ENCODE peak calls at places on chromosomes 6 and 20, in nine cellular contexts. E is fibroblast of lung; Y is iris pigment epithelial cell; S is progenitor cell of endocrine pancreas; W is HFFc6; I is mucosa of gallbladder; A is Right ventricle myocardium superior; J is CD4-positive, alpha-beta T cell; C is activated CD8-positive, alpha-beta memory T cell treated with anti-CD3 and anti-CD28 coated beads, Interleukin-2, amount 50 U/mL, for 48 hours. P is an unnamed sample.

GRCh38 chr20:61417221-61417941 is 165.3 kb downstream of the CDH4 start:
- DNase-seq in C (no peak), I (no peak), A (no peak), S (no peak), W (no peak), Y (no peak), J (no peak), E (no peak), P (no peak)

GRCh38 chr20:38172344-38172743 is 7.3 kb upstream of the TGM2 start:
- DNase-seq in I (no peak), J (no peak), W (no peak), E (peak), A (no peak), C (no peak), S (no peak), Y (peak), P (no peak)

GRCh38 chr6:26273673-26274595 is 91.1 kb upstream of the BTN3A2 start:
- DNase-seq in J (no peak), C (no peak), S (no peak), A (no peak), E (no peak), I (no peak), Y (peak), W (no peak), P (no peak)

GRCh38 chr6:159913375-159913774 is 22.6 kb downstream of the MAS1 start:
- DNase-seq in E (no peak), J (no peak), I (no peak), Y (no peak), W (no peak), A (no peak), S (no peak), C (no peak), P (no peak)

GRCh38 chr6:44146685-44147084 is 11.9 kb upstream of the CAPN11 start:
- DNase-seq in C (no peak), S (no peak), E (no peak), Y (no peak), W (no peak), I (no peak), A (no peak), J (no peak), P (no peak)

GRCh38 chr6:373031-373430 is 18.5 kb upstream of the IRF4 start:
- DNase-seq in I (no peak), J (no peak), W (no peak), S (no peak), Y (no peak), C (no peak), A (peak), E (no peak), P (no peak)

GRCh38 chr6:138454976-138455706 is 44.2 kb downstream of the NHSL1 start:
- DNase-seq in W (no peak), E (peak), I (peak), J (peak), A (peak), Y (peak), C (no peak), S (no peak), P (no peak)

GRCh38 chr6:41572613-41573012 is 26.4 kb downstream of the FOXP4 start:
- DNase-seq in I (no peak), S (no peak), C (no peak), J (no peak), W (no peak), A (no peak), E (no peak), Y (no peak), P (no peak)

P was measured in heart left ventricle.